ENCODE peak calls at places on chromosomes 1 and 21, in six cellular contexts. C is HEK293T; S is left lung; T is activated T-cell treated with anti-CD3 and anti-CD28 coated beads, Interleukin-2, amount 50 U/mL, for 72 hours; B is EH; I is neuronal stem cell. E is an unnamed sample.

GRCh38 chr1:111535256-111536191 is 32.1 kb upstream of the ADORA3 start:
- DNase-seq in B (peak), I (no peak), C (no peak), S (no peak), T (no peak), E (peak)

GRCh38 chr1:110477041-110477440 is 26.1 kb downstream of the PROK1 start:
- DNase-seq in S (no peak), T (no peak), I (no peak), C (no peak), B (peak), E (no peak)

GRCh38 chr1:180382326-180383115 is 119.9 kb downstream of the ACBD6 start:
- DNase-seq in I (no peak), C (no peak), S (no peak), B (peak), T (no peak), E (no peak)

GRCh38 chr1:64598100-64598571 is 128.2 kb downstream of the CACHD1 start:
- DNase-seq in B (peak), C (no peak), I (peak), T (no peak), S (no peak), E (no peak)

GRCh38 chr1:114677691-114678090 is 7.8 kb upstream of the DENND2C start:
- DNase-seq in C (no peak), T (no peak), S (no peak), B (no peak), I (no peak), E (no peak)

GRCh38 chr1:243727503-243728191 is 122.4 kb downstream of the AKT3 start:
- DNase-seq in I (no peak), B (no peak), C (no peak), T (no peak), S (no peak), E (no peak)

GRCh38 chr1:207309775-207310273 is 11.7 kb upstream of the CD55 start:
- DNase-seq in B (peak), S (peak), T (no peak), C (no peak), I (no peak), E (no peak)

GRCh38 chr1:181656491-181656890 is 173.2 kb downstream of the CACNA1E start:
- DNase-seq in C (no peak), B (no peak), I (no peak), S (no peak), T (no peak), E (no peak)

GRCh38 chr1:222995230-222995580 is 147.8 kb downstream of the TLR5 start:
- DNase-seq in S (no peak), B (peak), T (no peak), I (no peak), C (no peak), E (no peak)

GRCh38 chr1:116853680-116854191 is 56.0 kb upstream of the PTGFRN start:
- DNase-seq in I (no peak), S (no peak), B (peak), C (peak), T (peak), E (peak)

GRCh38 chr1:32967863-32968571 is 3.4 kb upstream of the RNF19B start:
- DNase-seq in C (no peak), T (no peak), I (no peak), B (peak), S (no peak), E (no peak)

GRCh38 chr1:23791434-23792047 is 596 bp downstream of the LYPLA2 start:
- DNase-seq in S (no peak), I (no peak), B (peak), C (no peak), T (peak), E (no peak)

GRCh38 chr1:163069142-163069541 is at the start of gene RGS4:
- DNase-seq in T (no peak), S (no peak), C (peak), B (peak), I (peak), E (no peak)

GRCh38 chr21:46301759-46302158 is 15.6 kb downstream of the YBEY start:
- DNase-seq in B (no peak), C (no peak), S (no peak), I (no peak), T (no peak), E (no peak)